ENCODE peak calls at places on chromosome X, in five cellular contexts. T is left colon, C is DMS53, J is NB4, Y is H7. H is an unnamed sample.

GRCh38 chrX:124726881-124727280 is 380.5 kb downstream of the SH2D1A start:
- DNase-seq in T (no peak), C (no peak), J (no peak), Y (no peak), H (no peak)

GRCh38 chrX:23228454-23228853 is 106.2 kb upstream of the PTCHD1 start:
- DNase-seq in T (no peak), C (no peak), J (no peak), Y (no peak), H (no peak)

GRCh38 chrX:50432760-50433377 is 37.8 kb downstream of the DGKK start:
- DNase-seq in T (no peak), C (no peak), J (peak; percentile 2), Y (peak; percentile 10), H (no peak)

GRCh38 chrX:108420481-108420880 is 17.7 kb downstream of the COL4A6 start:
- DNase-seq in T (no peak), C (peak; percentile 8), J (no peak), Y (no peak), H (no peak)

GRCh38 chrX:131650637-131651410 is 107.0 kb downstream of the OR13H1 start:
- DNase-seq in T (no peak), C (no peak), J (no peak), Y (no peak), H (no peak)

GRCh38 chrX:24026403-24026801 is 584 bp downstream of the KLHL15 start:
- DNase-seq in T (no peak), C (peak; percentile 33), J (peak; percentile 25), Y (peak; percentile 72), H (no peak)

GRCh38 chrX:124239911-124240310 is 92.5 kb upstream of the TEX13D start:
- DNase-seq in T (no peak), C (no peak), J (no peak), Y (no peak), H (no peak)

GRCh38 chrX:131827935-131828334 is 195.2 kb upstream of the STK26 start:
- DNase-seq in T (no peak), C (peak; percentile 62), J (peak; percentile 81), Y (peak; percentile 59), H (peak; percentile 51)

GRCh38 chrX:78063687-78064086 is 40.4 kb upstream of the PGK1 start:
- DNase-seq in T (no peak), C (no peak), J (no peak), Y (no peak), H (no peak)